ENCODE peak calls at places on chromosomes 7 and 10, in four cellular contexts. One of them, this sample, is unnamed. For H3K4me1, the result is how much of the 10 kb centered on the place peaks cover.

GRCh38 chr10:95168694-95169093 is 25.3 kb upstream of the ACSM6 start:
- DNase-seq in Panc1: no peak
- DNase-seq in CD8-positive, alpha-beta memory T cell: no peak
- DNase-seq in tibial artery: no peak
- DNase-seq in this sample: no peak

GRCh38 chr7:86818903-86819302 is 175.2 kb downstream of the GRM3 start:
- DNase-seq in tibial artery: no peak
- DNase-seq in CD8-positive, alpha-beta memory T cell: no peak
- DNase-seq in Panc1: no peak
- DNase-seq in this sample: no peak

GRCh38 chr10:92844746-92845145 is 3.6 kb upstream of the EXOC6 start:
- DNase-seq in tibial artery: no peak
- DNase-seq in CD8-positive, alpha-beta memory T cell: no peak
- DNase-seq in Panc1: no peak
- DNase-seq in this sample: no peak

GRCh38 chr10:48358162-48358561 is 51.7 kb downstream of the MAPK8 start:
- DNase-seq in CD8-positive, alpha-beta memory T cell: no peak
- DNase-seq in tibial artery: no peak
- DNase-seq in Panc1: no peak
- DNase-seq in this sample: no peak

GRCh38 chr10:113126506-113127192 is 176.6 kb downstream of the TCF7L2 start:
- DNase-seq in CD8-positive, alpha-beta memory T cell: peak
- DNase-seq in tibial artery: peak
- DNase-seq in Panc1: peak
- DNase-seq in this sample: peak

GRCh38 chr7:83159731-83160130 is 3.0 kb downstream of the PCLO start:
- DNase-seq in tibial artery: no peak
- DNase-seq in CD8-positive, alpha-beta memory T cell: no peak
- DNase-seq in Panc1: no peak
- DNase-seq in this sample: no peak

GRCh38 chr10:62043493-62043938 is 142.0 kb downstream of the ARID5B start:
- DNase-seq in CD8-positive, alpha-beta memory T cell: no peak
- DNase-seq in tibial artery: no peak
- DNase-seq in Panc1: no peak
- DNase-seq in this sample: no peak

GRCh38 chr10:84335516-84335915 is 7.1 kb downstream of the CCSER2 start:
- DNase-seq in tibial artery: no peak
- DNase-seq in Panc1: no peak
- DNase-seq in CD8-positive, alpha-beta memory T cell: no peak
- DNase-seq in this sample: no peak

GRCh38 chr7:157357129-157358040 is 20.6 kb downstream of the DNAJB6 start:
- DNase-seq in Panc1: no peak
- DNase-seq in CD8-positive, alpha-beta memory T cell: no peak
- DNase-seq in tibial artery: peak
- DNase-seq in this sample: no peak

GRCh38 chr10:102744374-102745051 is 765 bp downstream of the WBP1L start:
- DNase-seq in CD8-positive, alpha-beta memory T cell: no peak
- DNase-seq in tibial artery: peak
- DNase-seq in Panc1: no peak
- DNase-seq in this sample: peak

GRCh38 chr10:28530751-28531150 is 2.2 kb upstream of the WAC start:
- DNase-seq in tibial artery: no peak
- DNase-seq in CD8-positive, alpha-beta memory T cell: no peak
- DNase-seq in Panc1: no peak
- DNase-seq in this sample: no peak

GRCh38 chr10:11153245-11153644 is 135.6 kb downstream of the CELF2 start:
- DNase-seq in tibial artery: no peak
- DNase-seq in Panc1: no peak
- DNase-seq in CD8-positive, alpha-beta memory T cell: no peak
- DNase-seq in this sample: no peak
- H3K4me1 ChIP-seq in tibial artery: under half
- H3K4me1 ChIP-seq in Panc1: under half
- H3K4me1 ChIP-seq in CD8-positive, alpha-beta memory T cell: half or more
- H3K4me1 ChIP-seq in this sample: under half

DNA sequence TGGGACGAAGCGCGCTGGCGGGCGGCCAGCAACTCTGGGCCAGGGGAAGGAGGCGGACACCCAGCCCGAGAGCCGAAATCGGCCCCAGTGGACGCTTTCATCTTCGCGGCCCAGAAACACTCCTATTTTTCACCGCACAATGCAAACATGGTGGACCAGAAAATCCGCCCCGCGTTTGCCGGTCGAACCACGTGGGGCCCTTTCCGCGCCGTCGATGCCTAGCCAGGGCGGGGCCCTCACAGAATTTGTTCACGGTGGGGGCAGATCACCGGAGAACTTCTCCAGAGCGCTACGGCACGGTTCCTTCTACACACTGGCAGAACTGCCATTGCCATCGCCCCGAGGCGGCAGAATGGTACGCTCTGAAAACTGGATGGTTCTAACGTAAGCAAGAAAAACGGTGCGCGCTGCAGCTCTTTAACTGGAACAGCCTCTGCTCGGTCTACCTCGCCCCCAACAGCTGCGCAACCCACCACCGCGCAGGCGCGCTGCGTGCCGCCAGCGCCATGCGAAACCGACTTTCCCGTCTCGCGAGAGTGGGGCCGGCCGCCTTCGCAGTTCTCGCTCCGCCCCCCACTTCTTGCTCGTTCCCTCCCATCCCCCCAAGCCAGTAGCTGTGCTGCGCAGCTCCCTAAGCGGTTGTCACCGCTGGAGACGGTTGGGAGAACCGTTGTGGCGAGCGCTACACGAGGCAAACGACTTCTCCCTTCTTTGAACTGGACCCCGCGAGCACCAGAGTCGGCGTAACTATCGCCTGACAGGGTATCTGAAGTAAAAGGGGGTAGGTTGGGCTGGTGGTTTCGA is at the start of gene HNRNPH3:
- DNase-seq in CD8-positive, alpha-beta memory T cell: peak
- DNase-seq in tibial artery: peak
- DNase-seq in Panc1: peak
- DNase-seq in this sample: peak
- H3K4me1 ChIP-seq in CD8-positive, alpha-beta memory T cell: under half
- H3K4me1 ChIP-seq in tibial artery: half or more
- H3K4me1 ChIP-seq in Panc1: half or more
- H3K4me1 ChIP-seq in this sample: under half

GRCh38 chr7:994592-995308 is 11.8 kb downstream of the CYP2W1 start:
- DNase-seq in tibial artery: no peak
- DNase-seq in Panc1: no peak
- DNase-seq in CD8-positive, alpha-beta memory T cell: no peak
- DNase-seq in this sample: no peak
- H3K4me1 ChIP-seq in tibial artery: under half
- H3K4me1 ChIP-seq in Panc1: under half
- H3K4me1 ChIP-seq in CD8-positive, alpha-beta memory T cell: under half
- H3K4me1 ChIP-seq in this sample: under half

GRCh38 chr7:48300301-48300700 is 129.0 kb downstream of the ABCA13 start:
- DNase-seq in tibial artery: no peak
- DNase-seq in Panc1: no peak
- DNase-seq in CD8-positive, alpha-beta memory T cell: no peak
- DNase-seq in this sample: no peak

GRCh38 chr7:48301201-48301600 is 129.9 kb downstream of the ABCA13 start:
- DNase-seq in Panc1: no peak
- DNase-seq in tibial artery: no peak
- DNase-seq in CD8-positive, alpha-beta memory T cell: no peak
- DNase-seq in this sample: no peak

GRCh38 chr7:48298779-48299178 is 127.5 kb downstream of the ABCA13 start:
- DNase-seq in Panc1: peak
- DNase-seq in CD8-positive, alpha-beta memory T cell: no peak
- DNase-seq in tibial artery: no peak
- DNase-seq in this sample: no peak

GRCh38 chr7:48296976-48297375 is 125.7 kb downstream of the ABCA13 start:
- DNase-seq in Panc1: no peak
- DNase-seq in CD8-positive, alpha-beta memory T cell: no peak
- DNase-seq in tibial artery: no peak
- DNase-seq in this sample: no peak

DNA sequence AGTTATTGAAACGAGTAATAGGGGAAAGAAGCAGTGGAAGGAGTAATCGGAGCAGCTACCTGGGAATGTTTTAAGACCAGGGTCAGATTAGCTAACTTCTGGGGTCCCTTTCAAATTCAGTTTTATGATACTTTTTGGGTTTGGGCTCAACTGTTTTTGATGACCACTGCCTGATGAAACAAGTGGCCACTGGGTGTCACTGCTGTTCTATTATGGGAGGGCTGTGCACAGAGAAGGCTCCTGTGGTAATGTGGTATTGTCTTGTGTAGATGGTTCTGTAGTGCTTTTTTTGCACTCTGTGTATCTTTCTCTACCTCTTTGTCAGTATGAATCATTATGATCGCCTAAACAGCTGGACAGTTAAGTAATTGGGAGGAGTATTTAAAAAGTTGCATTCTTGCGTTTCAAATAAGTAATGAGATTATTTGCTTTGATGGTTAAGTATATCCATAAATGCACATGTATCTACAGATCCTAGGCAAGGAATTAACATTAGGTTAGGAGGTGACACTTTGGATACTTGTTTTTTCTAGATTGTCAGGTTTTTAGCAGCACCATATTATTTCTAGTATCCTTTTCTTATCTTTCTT is 128.4 kb downstream of the ABCA13 start:
- DNase-seq in Panc1: peak
- DNase-seq in tibial artery: no peak
- DNase-seq in CD8-positive, alpha-beta memory T cell: no peak
- DNase-seq in this sample: peak
- H3K4me1 ChIP-seq in Panc1: under half
- H3K4me1 ChIP-seq in tibial artery: under half
- H3K4me1 ChIP-seq in CD8-positive, alpha-beta memory T cell: under half
- H3K4me1 ChIP-seq in this sample: under half

GRCh38 chr7:102098986-102099385 is 187.7 kb upstream of the SH2B2 start:
- DNase-seq in Panc1: no peak
- DNase-seq in tibial artery: peak
- DNase-seq in CD8-positive, alpha-beta memory T cell: no peak
- DNase-seq in this sample: no peak

GRCh38 chr7:102099474-102099873 is 187.2 kb upstream of the SH2B2 start:
- DNase-seq in tibial artery: no peak
- DNase-seq in CD8-positive, alpha-beta memory T cell: no peak
- DNase-seq in Panc1: no peak
- DNase-seq in this sample: no peak

GRCh38 chr7:102101926-102102325 is 184.7 kb upstream of the SH2B2 start:
- DNase-seq in Panc1: no peak
- DNase-seq in tibial artery: no peak
- DNase-seq in CD8-positive, alpha-beta memory T cell: no peak
- DNase-seq in this sample: no peak

GRCh38 chr7:102103027-102103372 is 183.7 kb upstream of the SH2B2 start:
- DNase-seq in tibial artery: no peak
- DNase-seq in CD8-positive, alpha-beta memory T cell: no peak
- DNase-seq in Panc1: no peak
- DNase-seq in this sample: no peak

GRCh38 chr7:102101111-102101551 is 185.5 kb upstream of the SH2B2 start:
- DNase-seq in Panc1: no peak
- DNase-seq in tibial artery: no peak
- DNase-seq in CD8-positive, alpha-beta memory T cell: no peak
- DNase-seq in this sample: no peak
- H3K4me1 ChIP-seq in Panc1: under half
- H3K4me1 ChIP-seq in tibial artery: under half
- H3K4me1 ChIP-seq in CD8-positive, alpha-beta memory T cell: under half
- H3K4me1 ChIP-seq in this sample: under half